ENCODE peak calls at places on chromosomes 12 and 14, in seven cellular contexts. V is neural progenitor cell, Z is fibroblast of lung, Y is ovary, Q is ascending aorta, M is body of pancreas, E is RWPE2. L is an unnamed sample.

GRCh38 chr12:13164859-13165577 is 31.5 kb upstream of the EMP1 start:
- DNase-seq in V (no peak), Z (no peak), Y (no peak), Q (no peak), M (no peak), E (no peak), L (no peak)

GRCh38 chr14:24845851-24846250 is 204.1 kb downstream of the STXBP6 start:
- DNase-seq in V (no peak), Z (peak; percentile 25), Y (no peak), Q (no peak), M (no peak), E (no peak), L (no peak)

GRCh38 chr12:53938276-53939140 is at the start of gene HOXC13:
- DNase-seq in V (peak; percentile 83), Z (no peak), Y (peak; percentile 72), Q (no peak), M (peak; percentile 89), E (peak; percentile 98), L (no peak)

GRCh38 chr12:58166643-58167042 is 225.3 kb downstream of the ATP23 start:
- DNase-seq in V (no peak), Z (no peak), Y (no peak), Q (no peak), M (no peak), E (no peak), L (no peak)

GRCh38 chr14:106802413-106803364 is 1276.3 kb downstream of the TMEM121 start:
- DNase-seq in V (no peak), Z (no peak), Y (peak; percentile 47), Q (no peak), M (peak; percentile 38), E (no peak), L (no peak)

GRCh38 chr14:26190644-26191043 is 407.2 kb downstream of the NOVA1 start:
- DNase-seq in V (no peak), Z (peak; percentile 11), Y (no peak), Q (no peak), M (no peak), E (no peak), L (no peak)

GRCh38 chr14:73457050-73457934 is 1.1 kb downstream of the NUMB start:
- DNase-seq in V (peak; percentile 55), Z (peak; percentile 33), Y (no peak), Q (peak; percentile 80), M (peak; percentile 41), E (peak; percentile 81), L (peak; percentile 27)

GRCh38 chr12:28936221-28936620 is 212.9 kb upstream of the FAR2 start:
- DNase-seq in V (no peak), Z (peak; percentile 29), Y (no peak), Q (no peak), M (no peak), E (no peak), L (no peak)

GRCh38 chr14:85607571-85608219 is 77.8 kb downstream of the FLRT2 start:
- DNase-seq in V (no peak), Z (peak; percentile 90), Y (no peak), Q (no peak), M (peak; percentile 25), E (no peak), L (no peak)

GRCh38 chr12:8045952-8046944 is 13.7 kb downstream of the FOXJ2 start:
- DNase-seq in V (peak; percentile 80), Z (peak; percentile 53), Y (peak; percentile 87), Q (peak; percentile 90), M (peak; percentile 84), E (no peak), L (peak; percentile 82)

GRCh38 chr12:57844725-57845477 is 1.6 kb downstream of the CTDSP2 start:
- DNase-seq in V (peak; percentile 73), Z (peak; percentile 73), Y (peak; percentile 85), Q (peak; percentile 94), M (peak; percentile 77), E (no peak), L (peak; percentile 70)

GRCh38 chr12:2286461-2287131 is 233.8 kb downstream of the CACNA1C start:
- DNase-seq in V (no peak), Z (no peak), Y (no peak), Q (peak; percentile 70), M (no peak), E (no peak), L (no peak)

GRCh38 chr12:79690156-79690605 is 583 bp downstream of the PAWR start:
- DNase-seq in V (peak; percentile 84), Z (no peak), Y (peak; percentile 66), Q (peak; percentile 70), M (peak; percentile 29), E (peak; percentile 57), L (no peak)

GRCh38 chr12:21607701-21608100 is 3.1 kb upstream of the GYS2 start:
- DNase-seq in V (peak; percentile 10), Z (peak; percentile 16), Y (no peak), Q (no peak), M (no peak), E (no peak), L (no peak)

GRCh38 chr14:74954232-74954946 is 1.0 kb downstream of the PGF start:
- DNase-seq in V (peak; percentile 65), Z (no peak), Y (peak; percentile 54), Q (no peak), M (no peak), E (peak; percentile 71), L (no peak)

GRCh38 chr14:74951443-74952194 is 3.8 kb downstream of the PGF start:
- DNase-seq in V (no peak), Z (no peak), Y (no peak), Q (no peak), M (no peak), E (no peak), L (no peak)

GRCh38 chr14:74952195-74952665 is 3.2 kb downstream of the PGF start:
- DNase-seq in V (no peak), Z (no peak), Y (no peak), Q (no peak), M (no peak), E (peak; percentile 68), L (no peak)

GRCh38 chr14:74953686-74954085 is 1.7 kb downstream of the PGF start:
- DNase-seq in V (no peak), Z (no peak), Y (no peak), Q (no peak), M (no peak), E (no peak), L (no peak)

DNA sequence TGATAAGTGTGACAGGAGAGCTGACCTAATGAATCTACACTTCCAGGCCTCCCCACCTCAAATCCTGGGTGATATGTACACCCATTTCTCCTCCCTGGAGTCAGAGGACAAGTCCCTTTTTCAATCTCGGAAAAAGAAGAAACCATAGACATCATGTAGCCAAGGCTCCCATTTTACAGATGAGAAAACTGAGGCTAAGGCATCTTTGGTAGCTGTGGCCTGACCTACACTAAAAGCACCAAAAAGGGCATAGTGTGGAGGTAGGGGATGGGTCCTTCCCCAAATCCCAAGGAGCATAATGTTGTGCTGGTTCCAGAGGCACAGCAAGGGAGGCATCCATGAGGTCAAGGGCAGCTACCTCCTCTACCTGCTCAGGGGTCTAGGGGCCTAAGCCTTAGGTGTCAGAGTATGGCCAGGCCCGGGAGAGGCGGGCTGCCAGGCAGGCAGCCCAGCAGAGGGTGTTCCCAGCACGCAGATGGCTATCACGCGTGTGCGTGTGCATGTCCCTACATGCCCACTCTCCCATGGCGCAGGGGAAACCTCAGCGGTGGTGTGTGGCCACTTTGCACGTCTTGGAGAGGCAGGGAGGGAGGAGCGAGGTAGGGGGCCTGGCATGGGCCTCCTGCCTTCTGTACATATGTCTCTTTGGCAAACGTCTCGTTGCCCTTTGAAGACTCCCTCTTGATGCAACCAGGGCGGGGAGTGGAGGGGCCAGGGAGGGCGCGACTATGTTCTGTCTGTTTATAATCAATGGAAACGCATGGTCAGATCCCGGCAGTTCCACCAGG is 2.5 kb downstream of the PGF start:
- DNase-seq in V (no peak), Z (no peak), Y (no peak), Q (no peak), M (no peak), E (peak; percentile 82), L (no peak)
- H3K4me3 ChIP-seq in V (no peak overlapping the region), Z (no peak overlapping the region), Y (no peak overlapping the region), Q (peak overlapping the region; percentile 90), M (no peak overlapping the region), E (peak overlapping the region; percentile 51), L (peak overlapping the region; percentile 77)

GRCh38 chr14:104753528-104754212 is 723 bp downstream of the SIVA1 start:
- DNase-seq in V (peak; percentile 50), Z (peak; percentile 9), Y (no peak), Q (no peak), M (no peak), E (no peak), L (no peak)
- H3K27ac ChIP-seq in V (peak overlapping the region; percentile 26), Z (peak overlapping the region; percentile 88), Y (peak overlapping the region; percentile 82), Q (peak overlapping the region; percentile 81), M (peak overlapping the region; percentile 90), E (peak overlapping the region; percentile 55), L (peak overlapping the region; percentile 91)

GRCh38 chr14:95526483-95527391 is 8.1 kb upstream of the GLRX5 start:
- DNase-seq in V (no peak), Z (peak; percentile 51), Y (no peak), Q (no peak), M (no peak), E (no peak), L (no peak)
- H3K4me1 ChIP-seq in V (peaks cover under 1% of the 10 kb centered on the region), Z (peaks cover 25% of the 10 kb centered on the region), Y (peaks cover 21% of the 10 kb centered on the region), Q (peaks cover 53% of the 10 kb centered on the region), M (peaks cover 40% of the 10 kb centered on the region), E (peaks cover 58% of the 10 kb centered on the region), L (peaks cover 69% of the 10 kb centered on the region)

GRCh38 chr14:96511146-96511545 is 9.0 kb downstream of the PAPOLA start:
- DNase-seq in V (no peak), Z (no peak), Y (no peak), Q (no peak), M (no peak), E (no peak), L (no peak)
- H3K4me3 ChIP-seq in V (no peak overlapping the region), Z (no peak overlapping the region), Y (no peak overlapping the region), Q (no peak overlapping the region), M (no peak overlapping the region), E (no peak overlapping the region), L (no peak overlapping the region)

DNA sequence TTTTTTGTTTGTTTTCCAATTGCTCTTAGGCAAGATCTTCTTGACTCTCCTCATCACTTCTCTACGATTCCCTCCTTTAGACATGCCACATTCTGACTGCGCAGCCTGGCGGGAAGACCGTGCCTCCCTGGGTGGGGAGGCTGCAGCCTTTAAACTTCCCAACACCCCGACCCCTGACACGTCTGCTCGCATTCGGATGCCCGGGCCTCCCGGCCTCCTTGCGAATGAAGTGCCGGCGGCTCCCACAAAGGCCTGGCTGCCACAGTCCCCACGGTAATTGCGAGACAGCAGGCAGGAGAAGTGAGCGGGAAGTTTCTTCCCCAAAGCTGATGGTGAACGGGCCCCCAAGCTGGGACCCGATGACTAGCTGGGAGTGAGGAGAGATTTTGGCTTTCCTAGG is 98.8 kb upstream of the EVL start:
- DNase-seq in V (no peak), Z (no peak), Y (no peak), Q (no peak), M (no peak), E (no peak), L (no peak)
- H3K27ac ChIP-seq in V (no peak overlapping the region), Z (no peak overlapping the region), Y (no peak overlapping the region), Q (no peak overlapping the region), M (no peak overlapping the region), E (no peak overlapping the region), L (no peak overlapping the region)

GRCh38 chr12:6039894-6040601 is 84.4 kb downstream of the VWF start:
- DNase-seq in V (peak; percentile 87), Z (peak; percentile 57), Y (peak; percentile 56), Q (peak; percentile 78), M (peak; percentile 62), E (no peak), L (no peak)
- H3K4me1 ChIP-seq in V (no peaks in the 10 kb centered on the region), Z (no peaks in the 10 kb centered on the region), Y (no peaks in the 10 kb centered on the region), Q (no peaks in the 10 kb centered on the region), M (no peaks in the 10 kb centered on the region), E (peaks cover 5% of the 10 kb centered on the region), L (no peaks in the 10 kb centered on the region)

L was measured in left ventricle myocardium inferior.